ENCODE peak calls at places on chromosomes 2 and 18, in five cellular contexts. I is left ventricle myocardium inferior, W is BJ, H is nephron progenitor cell, S is mucosa of descending colon. L is an unnamed sample.

GRCh38 chr2:119873350-119874013 is 113.8 kb downstream of the PTPN4 start:
- DNase-seq in I (no peak), W (no peak), H (no peak), S (no peak), L (no peak)

GRCh38 chr18:46291149-46291548 is 187.0 kb downstream of the HAUS1 start:
- DNase-seq in I (no peak), W (no peak), H (no peak), S (no peak), L (no peak)

GRCh38 chr2:101883860-101884259 is 107.9 kb upstream of the IL1R2 start:
- DNase-seq in I (no peak), W (no peak), H (no peak), S (no peak), L (no peak)

GRCh38 chr2:6139916-6140315 is 447.7 kb downstream of the SOX11 start:
- DNase-seq in I (no peak), W (no peak), H (no peak), S (no peak), L (no peak)

GRCh38 chr2:69260666-69261065 is 126.4 kb downstream of the GFPT1 start:
- DNase-seq in I (no peak), W (no peak), H (no peak), S (no peak), L (no peak)

GRCh38 chr2:100898035-100898689 is 78.2 kb downstream of the NPAS2 start:
- DNase-seq in I (no peak), W (no peak), H (no peak), S (no peak), L (no peak)

GRCh38 chr2:207073791-207074678 is 91.7 kb downstream of the KLF7 start:
- DNase-seq in I (no peak), W (no peak), H (no peak), S (no peak), L (peak; percentile 48)

GRCh38 chr2:225378984-225379383 is 20.5 kb upstream of the NYAP2 start:
- DNase-seq in I (no peak), W (no peak), H (no peak), S (no peak), L (no peak)

GRCh38 chr18:34461266-34461665 is 236.6 kb upstream of the NOL4 start:
- DNase-seq in I (no peak), W (no peak), H (no peak), S (no peak), L (no peak)

GRCh38 chr18:4204151-4204720 is 250.9 kb downstream of the DLGAP1 start:
- DNase-seq in I (no peak), W (no peak), H (no peak), S (no peak), L (no peak)

GRCh38 chr2:129765326-129766158 is 213.9 kb upstream of the RAB6C start:
- DNase-seq in I (no peak), W (no peak), H (no peak), S (no peak), L (no peak)

GRCh38 chr2:129763190-129763846 is 216.1 kb upstream of the RAB6C start:
- DNase-seq in I (no peak), W (no peak), H (no peak), S (no peak), L (no peak)

GRCh38 chr2:129766159-129766485 is 213.3 kb upstream of the RAB6C start:
- DNase-seq in I (no peak), W (no peak), H (no peak), S (no peak), L (no peak)

GRCh38 chr2:129766594-129766993 is 212.9 kb upstream of the RAB6C start:
- DNase-seq in I (no peak), W (no peak), H (no peak), S (no peak), L (no peak)

DNA sequence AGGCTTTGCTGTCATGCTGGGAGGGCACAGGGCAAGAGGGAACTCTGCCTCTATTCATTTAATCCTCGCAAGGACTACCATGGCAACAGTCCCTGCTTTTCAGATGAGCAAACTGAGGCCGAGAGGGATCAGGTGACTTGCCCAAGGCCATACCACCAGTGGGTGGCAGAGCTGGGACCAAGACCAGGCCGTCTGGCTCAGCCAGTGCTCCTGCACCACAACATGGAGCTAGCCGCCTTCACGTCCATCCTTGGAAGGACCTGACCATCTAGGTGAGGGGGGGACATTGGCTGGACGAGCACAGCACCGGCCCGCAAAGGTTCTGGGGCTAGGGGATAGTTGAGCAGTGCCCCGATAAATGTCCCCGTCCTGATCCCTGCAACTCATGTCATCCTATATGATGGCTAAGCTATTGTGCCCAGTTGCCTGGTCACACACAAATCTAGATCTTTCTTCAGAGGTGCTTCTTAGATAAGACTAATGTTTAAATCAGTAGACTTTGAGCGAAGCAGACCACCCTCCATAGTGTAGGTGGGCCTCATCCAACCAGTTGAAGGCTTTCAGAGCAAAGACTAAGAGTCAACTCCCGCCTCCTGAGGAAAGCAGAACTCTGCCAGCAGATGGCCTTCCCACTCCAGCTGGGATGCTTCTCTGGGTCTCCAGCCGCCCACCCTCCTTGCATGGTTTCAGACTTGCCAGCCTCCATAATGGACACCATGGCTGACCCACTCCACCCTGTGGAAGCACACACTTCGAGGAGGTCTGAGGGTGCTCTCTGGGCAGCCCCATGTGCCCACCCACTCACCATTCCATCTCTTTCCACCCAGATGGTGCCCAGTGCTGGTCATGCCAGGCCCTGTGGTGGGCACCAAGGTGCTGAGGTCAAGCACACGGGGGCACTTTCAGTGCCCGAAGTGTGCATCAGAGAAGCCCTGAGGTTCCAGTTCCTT is 214.8 kb upstream of the RAB6C start:
- DNase-seq in I (no peak), W (no peak), H (no peak), S (no peak), L (no peak)
- TF ChIP-seq CTCF in I (peak; percentile 7), W (no peak), H (no peak), S (no peak), L (no peak)

GRCh38 chr2:118495278-118495677 is 352.2 kb downstream of the EN1 start:
- DNase-seq in I (no peak), W (no peak), H (no peak), S (no peak), L (no peak)

GRCh38 chr2:118496467-118496866 is 351.0 kb downstream of the EN1 start:
- DNase-seq in I (no peak), W (no peak), H (no peak), S (no peak), L (no peak)

GRCh38 chr2:118489712-118490255 is 357.7 kb downstream of the EN1 start:
- DNase-seq in I (no peak), W (no peak), H (no peak), S (no peak), L (no peak)

GRCh38 chr2:118490323-118490722 is 357.1 kb downstream of the EN1 start:
- DNase-seq in I (no peak), W (no peak), H (no peak), S (no peak), L (no peak)

DNA sequence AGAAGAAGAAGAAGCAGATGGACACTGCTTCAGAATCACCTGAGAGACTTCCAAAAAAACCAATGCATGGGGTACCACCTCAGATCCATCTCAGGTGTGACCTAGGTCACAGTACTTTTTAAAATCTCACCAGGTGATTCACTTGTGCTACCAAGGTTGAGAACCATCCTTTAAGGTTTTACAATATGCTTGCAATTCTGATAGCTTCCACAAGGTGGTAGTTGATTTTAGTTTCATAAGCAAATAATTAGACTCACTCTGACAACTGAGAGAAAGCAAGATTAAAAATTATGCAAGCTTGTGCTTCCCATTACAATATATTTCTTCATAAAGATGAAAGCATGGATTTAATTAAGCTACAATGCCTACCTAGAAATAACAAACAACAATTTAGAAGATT is 355.1 kb downstream of the EN1 start:
- DNase-seq in I (no peak), W (no peak), H (no peak), S (no peak), L (no peak)
- TF ChIP-seq CTCF in I (peak; percentile 12), W (peak; percentile 45), H (peak; percentile 37), S (no peak), L (no peak)

GRCh38 chr2:231692847-231693246 is 15.5 kb upstream of the PTMA start:
- DNase-seq in I (no peak), W (no peak), H (no peak), S (peak; percentile 84), L (no peak)
- TF ChIP-seq CTCF in I (no peak), W (no peak), H (no peak), S (peak; percentile 39), L (no peak)

DNA sequence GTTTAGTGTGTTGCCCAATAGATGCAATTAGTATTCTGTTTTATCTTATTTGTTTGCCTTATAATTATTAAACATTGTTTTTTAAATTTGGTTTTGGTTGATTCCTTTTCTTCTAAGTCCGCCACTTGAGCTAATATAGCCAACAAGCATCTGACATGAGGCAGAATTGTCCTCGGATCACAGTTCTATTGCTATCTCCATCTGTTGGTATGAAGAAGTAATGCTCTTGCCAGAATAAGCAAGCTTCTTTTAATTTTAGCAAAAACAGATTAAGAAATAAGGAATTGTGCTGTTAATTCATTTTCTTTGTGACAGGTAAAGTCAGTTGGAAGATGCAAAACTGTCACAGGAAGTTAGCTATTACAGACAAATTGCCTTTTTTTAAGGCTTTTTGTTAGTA is 54.3 kb downstream of the R3HDM1 start:
- DNase-seq in I (no peak), W (no peak), H (no peak), S (no peak), L (no peak)
- TF ChIP-seq CTCF in I (no peak), W (peak; percentile 33), H (no peak), S (no peak), L (no peak)

DNA sequence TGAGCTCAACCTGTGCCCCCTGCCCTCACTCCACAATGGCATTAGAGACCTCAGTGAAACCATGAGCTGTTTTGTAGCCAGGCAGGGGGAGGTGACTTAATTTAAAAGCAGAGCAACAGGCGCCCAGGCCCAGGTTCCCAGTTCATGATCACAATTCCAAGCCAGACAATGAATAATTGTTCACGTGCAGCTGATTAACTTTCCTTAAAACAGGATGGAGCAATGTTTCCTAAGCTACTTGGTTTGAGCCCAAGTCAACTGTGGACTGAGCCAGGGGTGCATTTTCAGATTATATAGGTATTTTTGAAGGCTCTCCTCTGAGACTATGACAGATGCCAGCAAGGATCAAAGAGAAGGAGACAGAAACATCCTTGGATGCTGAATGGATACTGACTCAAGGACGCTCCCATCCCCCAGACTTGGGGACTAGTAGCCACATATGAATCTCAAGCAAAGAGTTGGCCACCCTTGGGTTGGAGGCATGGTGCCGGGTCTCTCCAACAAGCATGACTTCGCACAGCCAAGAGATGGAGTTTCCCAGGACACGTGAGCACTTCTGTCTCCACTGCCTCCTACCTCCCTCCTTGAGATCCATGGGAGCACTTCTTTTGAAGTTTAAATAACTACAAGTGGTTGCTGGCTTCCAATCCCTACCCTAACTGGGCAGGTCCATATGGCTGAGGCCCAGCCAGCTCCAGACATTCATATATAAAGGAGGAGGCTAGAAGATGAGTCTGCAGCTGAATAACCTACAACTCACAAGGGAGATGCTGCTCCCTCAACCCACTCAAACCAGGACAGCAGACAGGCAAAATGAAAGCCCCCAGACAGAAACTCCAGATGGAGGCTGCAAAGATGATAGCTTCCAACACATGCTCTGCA is 12.7 kb downstream of the SMAD7 start:
- DNase-seq in I (no peak), W (no peak), H (no peak), S (no peak), L (no peak)
- TF ChIP-seq CTCF in I (no peak), W (no peak), H (no peak), S (no peak), L (no peak)

GRCh38 chr2:37231251-37232130 is at the start of the genes CEBPZ and NDUFAF7:
- DNase-seq in I (peak; percentile 89), W (peak; percentile 72), H (peak; percentile 82), S (peak; percentile 94), L (peak; percentile 92)
- TF ChIP-seq CTCF in I (peak; percentile 13), W (peak; percentile 5), H (no peak), S (no peak), L (no peak)

DNA sequence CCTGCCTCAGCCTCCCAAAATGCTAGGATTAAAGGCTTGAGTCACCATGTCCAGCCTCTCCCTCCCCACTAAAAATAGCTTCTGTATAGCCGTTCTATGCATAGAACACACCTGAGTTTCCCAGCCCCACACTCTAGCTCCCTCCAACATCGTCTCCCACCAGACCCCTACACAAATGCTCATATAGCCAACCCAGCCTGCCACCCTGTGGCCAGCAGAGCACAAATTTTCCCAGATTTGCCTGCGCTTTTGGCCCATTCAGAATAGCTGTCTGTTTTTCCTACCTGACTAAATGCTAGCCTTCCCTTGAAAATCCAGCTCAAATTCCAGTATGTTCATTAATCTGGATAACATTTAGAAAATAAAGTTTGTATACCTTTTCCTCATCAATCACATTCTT is 22.8 kb downstream of the TRABD2A start:
- DNase-seq in I (no peak), W (no peak), H (no peak), S (no peak), L (no peak)
- TF ChIP-seq CTCF in I (peak; percentile 35), W (peak; percentile 35), H (no peak), S (no peak), L (no peak)